ENCODE peak calls at places on chromosomes 2 and 18, in ten cellular contexts. J is PC-3, D is tibial artery, A is left ventricle myocardium inferior, T is heart right ventricle, R is heart left ventricle, L is lung, G is WERI-Rb-1, N is right atrium auricular region, F is psoas muscle. W is an unnamed sample. For H3K27me3, the result is how much of the 10 kb centered on the place peaks cover.

GRCh38 chr2:148979164-148979918 is 59.2 kb upstream of the LYPD6B start:
- DNase-seq in J (no peak), D (no peak), R (no peak), F (no peak), N (no peak), G (no peak), T (no peak), A (no peak), L (no peak), W (no peak)

GRCh38 chr2:219423656-219424378 is 5.6 kb downstream of the DES start:
- DNase-seq in R (no peak), G (no peak), N (no peak), F (peak), L (no peak), T (no peak), A (no peak), D (no peak), J (no peak), W (no peak)

GRCh38 chr2:218259099-218259921 is 1.5 kb upstream of the GPBAR1 start:
- DNase-seq in D (peak), G (no peak), L (peak), T (peak), R (peak), F (peak), N (peak), A (peak), J (no peak), W (no peak)

GRCh38 chr2:198312621-198313483 is 508.5 kb downstream of the PLCL1 start:
- DNase-seq in F (no peak), N (no peak), G (peak), L (no peak), J (no peak), D (no peak), A (no peak), R (no peak), T (no peak), W (no peak)

GRCh38 chr18:12750708-12751502 is 48.1 kb downstream of the PSMG2 start:
- DNase-seq in J (no peak), F (no peak), A (no peak), D (no peak), R (no peak), G (no peak), N (no peak), L (no peak), T (no peak), W (no peak)

GRCh38 chr2:120912101-120912985 is 176.7 kb downstream of the GLI2 start:
- DNase-seq in F (peak), N (peak), T (peak), R (peak), J (peak), G (no peak), D (peak), A (peak), L (peak), W (no peak)

GRCh38 chr18:72155327-72155726 is 388.8 kb downstream of the CBLN2 start:
- DNase-seq in G (no peak), J (no peak), L (no peak), F (no peak), A (no peak), D (no peak), T (no peak), R (no peak), N (no peak), W (no peak)

GRCh38 chr2:154425999-154426398 is 272.5 kb upstream of the KCNJ3 start:
- DNase-seq in D (no peak), L (no peak), A (no peak), R (peak), T (peak), F (peak), N (no peak), J (no peak), G (no peak), W (no peak)

GRCh38 chr2:65504201-65504600 is 71.8 kb upstream of the SPRED2 start:
- DNase-seq in R (no peak), J (no peak), N (no peak), G (no peak), A (no peak), T (no peak), F (no peak), L (no peak), D (no peak), W (no peak)

GRCh38 chr18:111292-112014 is 46.9 kb upstream of the USP14 start:
- DNase-seq in L (peak), D (no peak), J (peak), T (peak), G (peak), R (peak), F (peak), A (peak), N (no peak), W (peak)

GRCh38 chr2:66489433-66489832 is 54.5 kb downstream of the MEIS1 start:
- DNase-seq in D (no peak), J (no peak), F (no peak), G (peak), R (no peak), L (no peak), T (no peak), N (no peak), A (no peak), W (no peak)

GRCh38 chr18:23932385-23933067 is 82.0 kb upstream of the TTC39C start:
- DNase-seq in D (no peak), G (no peak), T (no peak), R (no peak), L (no peak), F (no peak), J (no peak), N (no peak), A (no peak), W (no peak)

GRCh38 chr2:67311536-67311935 is 85.6 kb upstream of the ETAA1 start:
- DNase-seq in R (no peak), T (no peak), D (no peak), L (no peak), F (no peak), G (no peak), N (no peak), A (no peak), J (peak), W (no peak)

GRCh38 chr2:97673187-97673914 is 3.8 kb downstream of the C2orf92 start:
- DNase-seq in A (no peak), L (no peak), G (no peak), T (no peak), D (no peak), J (no peak), R (no peak), F (no peak), N (no peak), W (no peak)

DNA sequence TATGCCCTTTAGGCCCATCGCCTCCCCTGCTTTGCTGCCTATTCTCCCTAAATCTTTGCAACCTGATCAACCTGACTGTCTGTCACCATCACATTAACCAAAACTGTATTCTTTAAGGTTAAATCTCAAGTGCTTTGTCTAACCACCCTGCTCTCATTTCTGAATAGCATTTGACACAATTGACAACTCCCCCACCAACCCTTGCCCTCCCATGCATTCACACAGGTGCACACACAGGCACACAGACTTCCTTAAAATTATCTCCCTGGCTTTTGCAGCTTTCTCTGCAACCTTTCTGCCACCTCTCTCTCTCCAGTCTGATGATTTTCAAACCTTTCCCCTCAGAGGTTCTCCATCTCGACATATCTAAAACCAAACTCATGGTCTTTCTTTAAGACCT is 64.6 kb upstream of the ST8SIA3 start:
- DNase-seq in G (no peak), J (no peak), D (no peak), N (no peak), R (no peak), A (no peak), T (no peak), F (no peak), L (no peak), W (no peak)
- H3K27ac ChIP-seq in G (no peak), J (no peak), D (no peak), N (no peak), R (no peak), A (no peak), T (no peak), F (no peak), L (no peak), W (no peak)

GRCh38 chr18:10405014-10405493 is 49.4 kb upstream of the APCDD1 start:
- DNase-seq in G (no peak), R (no peak), D (no peak), F (no peak), A (no peak), T (no peak), J (no peak), N (no peak), L (peak), W (no peak)
- TF ChIP-seq CTCF in G (no peak), R (no peak), D (no peak), F (no peak), A (no peak), T (no peak), J (no peak), N (no peak), L (no peak), W (no peak)

GRCh38 chr2:60553496-60553991 is at the start of gene BCL11A:
- DNase-seq in R (peak), D (no peak), A (peak), L (peak), T (peak), N (no peak), F (peak), G (peak), J (peak), W (no peak)
- H3K27me3 ChIP-seq in R (half or more), D (half or more), A (half or more), L (under half), T (half or more), N (under half), F (half or more), G (under half), J (under half), W (half or more)

GRCh38 chr2:234880551-234881211 is 71.1 kb upstream of the SH3BP4 start:
- DNase-seq in L (no peak), N (no peak), R (no peak), D (no peak), T (no peak), F (no peak), G (no peak), A (no peak), J (peak), W (no peak)
- H3K27ac ChIP-seq in L (no peak), N (no peak), R (no peak), D (no peak), T (no peak), F (no peak), G (no peak), A (peak), J (peak), W (no peak)

GRCh38 chr2:213220967-213221603 is 63.2 kb upstream of the SPAG16 start:
- DNase-seq in T (no peak), D (no peak), J (no peak), A (no peak), G (no peak), L (no peak), R (no peak), N (no peak), F (no peak), W (no peak)
- TF ChIP-seq CTCF in T (no peak), D (no peak), J (no peak), A (no peak), G (no peak), L (no peak), R (no peak), N (no peak), F (no peak), W (no peak)

DNA sequence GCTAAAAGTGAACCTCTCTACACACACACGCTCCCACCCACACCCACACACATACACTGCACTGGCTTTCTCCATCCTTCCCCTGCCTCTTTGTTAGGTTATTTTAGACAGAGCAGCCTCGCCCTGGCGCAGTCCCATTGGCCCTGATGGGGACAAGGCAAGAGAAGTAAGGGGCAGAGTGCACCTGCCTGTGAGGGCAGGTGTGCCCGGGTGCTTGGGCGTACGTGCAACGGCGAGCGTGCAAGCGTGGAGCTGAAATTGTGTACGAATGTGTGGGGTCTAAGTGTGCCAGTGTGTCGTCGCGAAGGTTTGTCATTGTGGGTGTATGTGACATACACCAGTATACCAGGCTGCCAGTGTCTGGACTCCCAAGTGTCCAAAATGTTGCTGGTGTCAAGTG is 514 bp downstream of the LRATD1 start:
- DNase-seq in L (no peak), R (no peak), A (no peak), J (peak), D (no peak), T (no peak), F (peak), N (no peak), G (peak), W (no peak)
- H3K27me3 ChIP-seq in L (under half), R (half or more), A (half or more), J (under half), D (under half), T (half or more), F (half or more), N (under half), G (under half), W (half or more)

DNA sequence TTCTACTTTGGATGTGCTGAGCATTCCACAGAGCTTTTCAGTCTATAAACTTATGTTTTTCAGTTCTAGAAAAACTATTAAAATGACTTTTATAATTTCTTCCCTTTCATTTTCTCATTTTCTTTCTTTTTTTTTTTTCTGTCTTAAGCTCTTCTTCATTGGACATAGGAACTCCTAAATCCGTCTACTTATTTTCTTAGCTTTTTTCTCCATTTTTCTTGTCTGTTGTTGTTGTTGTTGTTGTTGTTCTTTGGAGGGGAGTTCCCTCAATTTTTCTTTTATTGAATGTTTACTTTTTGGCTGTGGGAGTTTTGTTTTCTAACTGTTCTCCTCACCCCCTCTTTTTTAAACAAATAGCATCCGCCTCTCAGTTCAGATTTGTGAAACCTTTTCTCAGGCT is 7.9 kb downstream of the SOCS6 start:
- DNase-seq in T (no peak), J (no peak), G (no peak), F (no peak), N (no peak), R (no peak), A (no peak), D (no peak), L (no peak), W (no peak)
- H3K27ac ChIP-seq in T (no peak), J (no peak), G (no peak), F (no peak), N (peak), R (peak), A (peak), D (no peak), L (peak), W (no peak)

W was measured in CD4-positive, alpha-beta T cell.